ENCODE peak calls at places on chromosomes 5 and 9, in seven cellular contexts. X is HepG2, Y is HCT116, Q is SK-N-SH, O is H1, T is K562, W is GM12878. N is an unnamed sample.

GRCh38 chr5:139676406-139676805 is 28.3 kb downstream of the CXXC5 start:
- DNase-seq in Q (no peak), X (no peak), W (no peak), Y (no peak), T (peak), O (no peak), N (no peak)

GRCh38 chr5:9356306-9356942 is 189.5 kb downstream of the SEMA5A start:
- DNase-seq in Y (no peak), O (no peak), W (no peak), T (no peak), Q (no peak), X (no peak), N (no peak)

GRCh38 chr9:17789316-17789715 is 210.4 kb downstream of the SH3GL2 start:
- DNase-seq in Q (no peak), O (no peak), Y (no peak), X (no peak), W (no peak), T (no peak), N (no peak)

GRCh38 chr5:139651863-139652787 is 4.0 kb downstream of the CXXC5 start:
- DNase-seq in Y (no peak), O (peak), W (peak), T (peak), X (no peak), Q (peak), N (peak)

GRCh38 chr9:134149380-134149779 is 13.5 kb downstream of the WDR5 start:
- DNase-seq in W (no peak), Y (no peak), X (no peak), Q (no peak), O (no peak), T (no peak), N (no peak)

GRCh38 chr5:140217299-140218026 is 42.5 kb downstream of the CYSTM1 start:
- DNase-seq in T (peak), O (no peak), Q (no peak), X (no peak), Y (no peak), W (no peak), N (no peak)

GRCh38 chr5:177310757-177311173 is 933 bp downstream of the MXD3 start:
- DNase-seq in X (no peak), O (no peak), T (peak), W (no peak), Q (no peak), Y (no peak), N (no peak)

GRCh38 chr5:110923971-110924370 is 147.5 kb upstream of the TSLP start:
- DNase-seq in Y (no peak), T (no peak), Q (no peak), W (no peak), X (no peak), O (no peak), N (no peak)

GRCh38 chr9:89483592-89484474 is 14.1 kb downstream of the SEMA4D start:
- DNase-seq in O (no peak), Q (no peak), X (no peak), W (no peak), T (no peak), Y (no peak), N (no peak)

GRCh38 chr9:126165755-126166154 is 160.9 kb upstream of the MVB12B start:
- DNase-seq in Y (no peak), W (no peak), T (no peak), X (no peak), O (peak), Q (no peak), N (no peak)

GRCh38 chr5:5891350-5891749 is 468.9 kb downstream of the ICE1 start:
- DNase-seq in T (no peak), Q (no peak), X (no peak), Y (no peak), O (no peak), W (no peak), N (no peak)

GRCh38 chr5:57117601-57118000 is 56.3 kb upstream of the GPBP1 start:
- DNase-seq in T (no peak), Q (no peak), Y (no peak), X (no peak), W (peak), O (no peak), N (no peak)
- TF ChIP-seq JUND in T (no peak), Q (no peak), Y (no peak), X (no peak), W (no peak), O (no peak), N (no peak)

GRCh38 chr9:128632066-128632465 is 24.6 kb downstream of the DYNC2I2 start:
- DNase-seq in W (no peak), O (no peak), X (no peak), Y (no peak), Q (peak), T (no peak), N (no peak)
- TF ChIP-seq JUND in W (no peak), O (no peak), X (no peak), Y (no peak), Q (no peak), T (no peak), N (no peak)

GRCh38 chr9:91302831-91303230 is 58.9 kb downstream of the AUH start:
- DNase-seq in Y (peak), O (no peak), T (no peak), W (no peak), X (peak), Q (no peak), N (no peak)
- TF ChIP-seq JUND in Y (peak), O (no peak), T (peak), W (no peak), X (no peak), Q (peak), N (no peak)

GRCh38 chr9:86822006-86822405 is 125.3 kb downstream of the GAS1 start:
- DNase-seq in W (no peak), Y (no peak), T (no peak), Q (no peak), O (no peak), X (no peak), N (no peak)

GRCh38 chr9:86818636-86819035 is 128.7 kb downstream of the GAS1 start:
- DNase-seq in Y (no peak), X (no peak), W (no peak), O (no peak), T (no peak), Q (no peak), N (no peak)

GRCh38 chr9:86816868-86817267 is 130.4 kb downstream of the GAS1 start:
- DNase-seq in Y (no peak), X (no peak), Q (no peak), O (no peak), W (no peak), T (no peak), N (no peak)

GRCh38 chr9:86822414-86822813 is 124.9 kb downstream of the GAS1 start:
- DNase-seq in O (no peak), Q (no peak), T (no peak), X (no peak), Y (no peak), W (no peak), N (no peak)

GRCh38 chr9:86821011-86821845 is 126.1 kb downstream of the GAS1 start:
- DNase-seq in O (no peak), X (no peak), T (no peak), Y (no peak), Q (no peak), W (no peak), N (no peak)
- TF ChIP-seq JUND in O (no peak), X (no peak), T (no peak), Y (no peak), Q (no peak), W (no peak), N (no peak)

GRCh38 chr5:171207256-171207866 is 101.7 kb upstream of the TLX3 start:
- DNase-seq in Y (peak), Q (peak), X (peak), W (no peak), O (peak), T (peak), N (peak)
- TF ChIP-seq JUND in Y (no peak), Q (no peak), X (no peak), W (no peak), O (no peak), T (no peak), N (no peak)

GRCh38 chr5:157303667-157304327 is 37.9 kb downstream of the CYFIP2 start:
- DNase-seq in W (no peak), Y (no peak), O (peak), Q (no peak), X (no peak), T (peak), N (no peak)
- TF ChIP-seq JUND in W (no peak), Y (no peak), O (no peak), Q (no peak), X (no peak), T (no peak), N (no peak)

GRCh38 chr5:108820983-108821382 is 73.3 kb downstream of the FER start:
- DNase-seq in Q (no peak), O (no peak), X (no peak), Y (no peak), T (no peak), W (no peak), N (no peak)

GRCh38 chr5:108814551-108814950 is 66.9 kb downstream of the FER start:
- DNase-seq in O (no peak), Q (no peak), T (no peak), Y (no peak), X (no peak), W (no peak), N (no peak)

GRCh38 chr5:108822211-108822947 is 74.7 kb downstream of the FER start:
- DNase-seq in Q (no peak), W (no peak), T (no peak), Y (no peak), O (no peak), X (peak), N (no peak)

GRCh38 chr5:108818613-108819272 is 71.0 kb downstream of the FER start:
- DNase-seq in Q (no peak), T (no peak), X (no peak), O (no peak), W (peak), Y (no peak), N (no peak)
- TF ChIP-seq JUND in Q (no peak), T (peak), X (no peak), O (no peak), W (peak), Y (no peak), N (no peak)

N was measured in T47D.